ENCODE peak calls at places on chromosomes 16 and 17, in eight cellular contexts. G is GM23338, S is AG04450, D is RWPE1, Z is tibial artery, Q is cardiac fibroblast, B is HFFc6, E is cardiac muscle cell. I is an unnamed sample.

GRCh38 chr17:2542456-2542855 is 30.8 kb upstream of the METTL16 start:
- DNase-seq in G (no peak), D (no peak), B (no peak), Q (no peak), S (no peak), E (no peak), Z (no peak), I (no peak)

GRCh38 chr16:87678618-87679017 is 76.3 kb downstream of the JPH3 start:
- DNase-seq in E (no peak), Z (no peak), D (no peak), B (no peak), Q (peak), S (no peak), G (no peak), I (peak)

GRCh38 chr16:11639925-11640899 is 28.0 kb upstream of the SNN start:
- DNase-seq in Z (peak), D (peak), E (peak), G (peak), B (peak), Q (peak), S (peak), I (peak)

GRCh38 chr16:77457046-77457445 is 22.2 kb upstream of the ADAMTS18 start:
- DNase-seq in Z (no peak), E (no peak), G (no peak), D (no peak), B (no peak), Q (no peak), S (no peak), I (no peak)

GRCh38 chr17:15274017-15274416 is 8.9 kb upstream of the PMP22 start:
- DNase-seq in D (no peak), Z (no peak), S (no peak), B (no peak), Q (no peak), E (no peak), G (no peak), I (no peak)

GRCh38 chr16:72664122-72664479 is 383.8 kb downstream of the ZFHX3 start:
- DNase-seq in G (peak), Q (no peak), E (no peak), S (no peak), D (no peak), B (no peak), Z (no peak), I (peak)

GRCh38 chr16:29023279-29024278 is 38.7 kb downstream of the LAT start:
- DNase-seq in G (no peak), D (no peak), E (no peak), Q (no peak), B (no peak), Z (no peak), S (no peak), I (no peak)

GRCh38 chr17:44071772-44072171 is 1.2 kb downstream of the G6PC3 start:
- DNase-seq in S (no peak), G (no peak), Q (peak), D (no peak), B (no peak), Z (no peak), E (no peak), I (peak)

GRCh38 chr17:17840751-17841591 is 4.2 kb upstream of the SREBF1 start:
- DNase-seq in B (no peak), D (peak), Z (peak), S (no peak), Q (peak), G (peak), E (no peak), I (peak)

GRCh38 chr16:54937673-54938350 is 7.1 kb downstream of the IRX5 start:
- DNase-seq in Z (no peak), G (peak), Q (no peak), E (no peak), D (no peak), S (no peak), B (no peak), I (no peak)

GRCh38 chr16:9484901-9485300 is 393.5 kb downstream of the HAPSTR1 start:
- DNase-seq in S (no peak), Q (no peak), Z (no peak), E (no peak), D (no peak), B (no peak), G (no peak), I (no peak)

GRCh38 chr16:57374067-57374534 is 1.8 kb downstream of the CX3CL1 start:
- DNase-seq in G (no peak), D (peak), E (no peak), Z (peak), S (no peak), B (no peak), Q (peak), I (peak)

GRCh38 chr16:19410435-19411153 is 7.1 kb upstream of the TMC5 start:
- DNase-seq in Q (no peak), B (no peak), Z (peak), D (no peak), E (peak), S (no peak), G (peak), I (peak)

DNA sequence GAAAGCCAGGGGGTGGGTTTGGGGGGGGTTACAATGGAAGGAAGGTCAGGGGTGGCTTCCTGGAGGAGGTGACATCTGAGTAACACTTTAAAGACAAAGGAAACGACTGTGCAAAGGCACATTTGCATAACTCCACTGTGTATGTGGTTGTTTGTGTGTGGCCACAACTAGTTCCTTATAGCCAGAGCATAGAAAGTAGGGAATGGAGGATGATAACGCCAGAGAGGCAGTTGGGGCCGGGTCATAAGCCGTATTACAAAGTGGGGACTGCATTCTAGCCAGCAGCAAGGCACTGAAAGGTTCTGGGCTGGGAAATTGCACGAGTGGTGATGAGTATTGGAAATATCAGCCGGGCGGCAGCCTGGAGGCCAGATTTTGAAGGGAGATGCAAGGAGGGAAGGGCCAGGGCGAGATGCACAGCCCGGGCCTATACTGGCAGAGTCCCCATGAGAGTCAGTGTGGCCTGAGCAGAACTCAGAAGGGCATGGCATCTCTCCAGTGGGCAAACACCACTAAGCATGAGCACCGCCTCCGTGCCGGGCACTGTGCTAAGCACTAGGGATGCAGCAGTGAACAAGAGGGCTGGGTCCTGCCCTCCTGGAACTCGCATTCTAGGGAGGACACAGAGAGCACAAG is 33.6 kb downstream of the TK2 start:
- DNase-seq in Q (no peak), S (no peak), B (no peak), G (no peak), D (no peak), E (no peak), Z (no peak), I (no peak)
- TF ChIP-seq CTCF in Q (no peak), S (no peak), B (no peak), G (no peak), D (no peak), E (no peak), Z (no peak), I (no peak)

GRCh38 chr17:79610151-79610645 is 653 bp downstream of the RBFOX3 start:
- DNase-seq in B (no peak), D (no peak), E (no peak), Q (no peak), S (no peak), Z (no peak), G (no peak), I (no peak)
- TF ChIP-seq CTCF in B (no peak), D (no peak), E (no peak), Q (no peak), S (no peak), Z (no peak), G (no peak), I (no peak)

GRCh38 chr17:80763293-80763867 is 218.7 kb downstream of the RPTOR start:
- DNase-seq in S (no peak), Q (no peak), Z (no peak), B (no peak), D (no peak), G (no peak), E (no peak), I (no peak)

GRCh38 chr17:80768936-80769335 is 222.7 kb upstream of the CHMP6 start:
- DNase-seq in Z (no peak), B (no peak), D (no peak), E (no peak), Q (no peak), G (no peak), S (no peak), I (no peak)

GRCh38 chr17:80765241-80766022 is 220.8 kb downstream of the RPTOR start:
- DNase-seq in S (no peak), E (peak), Z (no peak), D (no peak), G (no peak), Q (no peak), B (no peak), I (peak)

GRCh38 chr17:80769516-80769915 is 222.1 kb upstream of the CHMP6 start:
- DNase-seq in E (no peak), B (no peak), D (no peak), Q (no peak), Z (no peak), S (no peak), G (no peak), I (no peak)

DNA sequence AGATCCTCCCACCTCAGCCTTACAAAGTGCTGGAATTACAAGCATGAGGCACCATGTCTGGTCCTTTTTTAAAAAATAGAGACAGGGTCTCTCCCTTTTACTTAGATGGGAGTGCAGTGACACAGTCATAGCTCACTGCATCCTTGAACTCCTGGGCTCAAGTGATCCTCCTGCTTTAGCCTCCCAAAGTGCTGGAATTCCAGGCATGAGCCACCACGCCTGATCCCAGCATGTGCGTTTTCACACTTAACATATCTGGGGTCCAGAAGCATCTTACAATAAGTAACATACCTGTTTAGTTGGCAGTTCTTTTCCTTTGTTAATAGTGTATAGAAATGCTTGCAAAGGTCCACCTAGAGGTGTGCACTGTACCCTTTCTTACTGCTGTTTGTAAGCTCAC is 221.7 kb downstream of the RPTOR start:
- DNase-seq in D (no peak), Q (no peak), Z (no peak), B (no peak), G (no peak), E (no peak), S (no peak), I (no peak)
- TF ChIP-seq CTCF in D (no peak), Q (no peak), Z (no peak), B (no peak), G (no peak), E (no peak), S (no peak), I (no peak)

DNA sequence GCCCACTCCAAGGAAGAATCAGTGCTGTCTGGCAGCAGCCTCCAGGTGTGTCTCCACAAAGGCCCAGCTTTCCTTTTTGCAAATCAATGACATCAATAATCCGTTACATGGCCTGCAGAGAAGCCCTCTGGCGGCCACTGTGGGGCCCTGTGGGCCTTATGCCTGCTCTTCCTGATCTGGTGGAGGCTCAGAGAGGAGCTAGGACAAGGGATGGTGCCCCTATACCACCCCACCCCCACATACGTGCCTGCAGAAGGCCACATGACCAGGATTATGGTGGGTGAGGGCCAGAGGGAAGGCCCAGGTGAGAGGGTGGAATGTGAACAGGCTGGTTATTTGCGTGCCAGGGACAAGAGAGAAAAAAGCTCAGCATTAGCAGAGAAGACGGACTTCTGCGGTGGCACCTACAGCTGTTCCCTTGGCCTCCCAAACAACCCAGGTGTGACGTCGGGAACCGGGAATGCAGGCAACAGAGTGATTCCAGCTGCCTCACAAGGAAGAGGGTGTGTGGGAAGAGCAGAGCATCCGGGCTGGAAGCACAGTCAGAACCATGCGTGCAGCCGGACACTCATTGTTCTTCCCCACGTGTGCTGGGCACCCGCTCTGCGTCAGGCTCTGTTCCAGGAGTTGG is 22.5 kb downstream of the EIF4A3 start:
- DNase-seq in D (no peak), S (no peak), E (peak), Z (no peak), G (peak), Q (peak), B (no peak), I (no peak)
- TF ChIP-seq CTCF in D (no peak), S (peak), E (peak), Z (no peak), G (peak), Q (peak), B (peak), I (peak)

GRCh38 chr16:1942810-1943726 is at the start of gene MSRB1:
- DNase-seq in G (peak), E (peak), B (peak), S (peak), Z (peak), D (peak), Q (peak), I (peak)
- TF ChIP-seq CTCF in G (no peak), E (no peak), B (no peak), S (no peak), Z (no peak), D (no peak), Q (no peak), I (no peak)

DNA sequence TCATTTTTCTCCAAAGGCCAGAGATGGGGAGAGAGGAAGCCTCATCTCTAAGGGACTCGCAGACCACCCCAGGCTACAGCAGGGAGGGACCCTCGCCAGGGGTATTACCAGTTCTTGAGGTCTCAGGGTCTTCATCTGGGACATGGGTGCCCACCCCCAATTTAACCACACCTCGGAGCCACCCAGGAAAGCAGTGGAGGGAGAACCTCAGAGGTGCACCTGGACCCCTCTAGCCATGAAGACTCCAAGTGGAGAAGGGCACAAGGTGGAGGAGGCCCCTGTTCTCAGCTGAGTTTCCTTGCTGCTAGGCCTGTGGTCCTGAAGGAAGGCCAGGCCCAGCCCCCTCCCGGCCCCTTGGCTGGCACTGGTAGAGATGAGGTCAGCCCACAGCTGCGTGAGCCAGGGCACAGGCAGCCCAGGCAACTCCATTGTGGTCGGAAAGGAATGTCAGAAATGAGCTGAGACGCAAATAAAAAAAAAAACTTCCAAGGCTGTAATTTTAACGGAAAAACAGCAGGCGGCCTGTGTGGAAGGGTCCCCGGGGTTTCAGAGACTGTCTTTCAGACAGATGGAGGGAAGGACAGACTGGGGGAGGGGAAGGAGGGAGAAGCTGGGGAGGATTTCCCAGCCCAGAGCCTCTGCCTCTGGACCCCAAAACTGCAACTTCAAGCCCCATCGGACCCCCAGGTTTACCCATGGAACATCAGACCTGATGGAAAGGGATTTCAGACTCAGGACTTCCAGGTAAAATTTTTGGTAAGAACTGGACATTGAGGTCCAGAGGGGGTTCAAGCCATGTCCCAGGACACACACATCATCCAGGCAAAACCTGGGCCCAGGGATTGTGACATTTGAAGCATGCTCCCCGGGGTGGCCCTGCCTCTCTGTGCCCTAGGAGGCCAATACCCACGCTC is 25.5 kb upstream of the MRPS23 start:
- DNase-seq in D (peak), Z (peak), B (peak), S (peak), Q (peak), E (peak), G (peak), I (peak)
- TF ChIP-seq CTCF in D (peak), Z (peak), B (peak), S (peak), Q (peak), E (peak), G (no peak), I (peak)

DNA sequence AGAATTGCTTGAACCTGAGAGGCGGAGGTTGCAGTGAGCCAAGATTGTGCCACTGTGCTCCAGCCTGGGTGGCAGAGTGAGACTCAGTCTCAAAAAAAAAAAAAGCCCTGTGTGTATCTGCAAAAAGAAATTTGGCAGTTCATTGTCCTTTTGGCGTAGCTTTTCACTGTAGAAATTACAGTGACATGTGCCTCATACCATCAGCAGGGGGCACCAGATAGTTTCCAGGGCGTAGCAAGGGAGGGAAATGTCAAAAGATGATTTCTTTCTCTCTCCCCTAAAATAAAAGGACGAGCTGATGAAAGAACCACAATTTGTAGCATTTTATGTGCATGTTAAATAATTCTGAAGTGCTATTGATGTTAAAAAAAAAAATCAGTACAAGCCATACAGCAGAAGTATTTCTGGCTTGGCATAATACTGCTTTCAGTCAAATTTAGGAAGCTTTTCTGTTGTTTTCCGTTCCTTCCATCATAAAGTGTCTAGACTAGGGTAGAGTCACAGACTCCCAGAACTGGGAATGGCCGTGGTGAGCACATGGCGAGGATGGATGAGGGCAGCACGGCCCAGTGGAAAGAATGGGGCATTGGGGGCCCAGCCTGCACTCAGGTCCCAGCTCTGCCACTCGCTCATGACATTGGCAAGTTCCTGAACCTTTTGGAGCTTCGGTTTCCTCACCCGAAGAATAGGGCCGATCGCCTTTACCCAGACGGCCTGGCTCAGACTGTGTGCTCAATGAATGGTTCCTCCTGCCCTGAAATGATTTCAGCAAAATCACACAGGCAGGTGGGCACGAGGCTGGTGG is 59.8 kb upstream of the RPH3AL start:
- DNase-seq in E (peak), S (peak), G (peak), Q (peak), D (peak), Z (peak), B (peak), I (peak)
- TF ChIP-seq CTCF in E (peak), S (peak), G (peak), Q (peak), D (peak), Z (peak), B (peak), I (peak)

DNA sequence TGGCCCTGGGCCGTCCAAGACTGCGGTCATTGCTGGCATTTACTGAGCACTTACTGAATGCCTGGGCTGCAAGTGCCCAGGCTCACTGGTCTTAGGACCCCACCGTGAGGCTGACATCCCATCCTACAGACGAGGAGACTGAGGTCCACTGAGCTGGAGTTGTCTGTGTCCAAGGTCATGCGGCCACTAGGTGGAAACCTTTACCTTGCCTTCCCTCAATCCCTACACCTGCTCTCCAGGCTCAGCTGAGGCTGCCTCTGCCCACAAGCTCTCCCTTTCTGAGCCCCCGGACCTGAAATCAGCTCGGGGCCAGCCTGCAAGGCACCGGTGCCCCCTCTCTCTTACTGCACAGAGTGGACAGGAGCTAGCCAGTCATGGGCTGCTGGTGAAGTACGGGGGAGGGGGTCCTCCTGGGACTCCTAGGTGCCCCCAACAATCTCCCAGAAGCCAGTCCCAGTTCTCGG is 1.5 kb downstream of the CASKIN1 start:
- DNase-seq in G (peak), E (peak), Q (peak), S (no peak), B (peak), Z (no peak), D (peak), I (peak)
- TF ChIP-seq CTCF in G (peak), E (peak), Q (peak), S (peak), B (peak), Z (peak), D (peak), I (peak)

DNA sequence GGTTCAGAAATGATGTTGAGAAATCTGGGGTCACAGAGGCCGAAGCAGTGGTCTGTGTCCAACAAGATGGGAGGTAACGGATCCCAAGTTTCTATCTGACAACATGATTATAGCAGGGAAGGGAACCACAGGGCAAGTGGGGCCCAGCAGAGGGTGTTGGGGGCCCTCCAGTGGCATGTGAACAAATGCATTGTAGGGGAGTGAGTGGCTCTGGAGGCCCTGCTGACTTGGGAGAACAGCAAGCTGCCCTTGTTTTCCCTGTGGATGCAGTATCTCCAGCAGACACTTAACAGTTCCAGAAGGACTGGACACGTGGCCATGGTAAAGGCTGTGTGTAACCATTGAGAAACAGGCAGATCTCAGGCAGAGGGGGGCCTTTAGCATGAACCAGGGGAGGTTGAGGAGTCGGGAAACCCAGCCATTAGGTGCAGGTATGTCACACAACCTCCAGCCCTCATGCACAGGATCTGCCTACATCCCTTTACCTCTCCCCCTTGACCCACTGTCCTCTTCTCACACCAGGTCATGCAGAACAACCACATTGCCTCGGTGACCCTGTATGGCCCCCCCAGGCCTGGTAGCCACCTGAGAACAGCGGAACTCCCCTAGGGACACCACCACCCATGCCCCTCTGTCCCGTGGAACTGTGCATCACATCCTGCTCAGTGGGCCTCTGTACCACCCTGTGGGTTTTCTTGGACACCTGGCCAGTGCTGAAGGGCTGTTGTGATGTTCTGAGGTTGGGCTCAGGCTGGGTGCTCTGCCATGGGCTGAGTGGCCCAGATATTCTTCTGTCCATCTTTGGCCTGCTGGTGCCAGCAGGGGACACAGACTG is 4.1 kb downstream of the B3GNT9 start:
- DNase-seq in Z (no peak), E (no peak), D (no peak), B (no peak), G (no peak), S (no peak), Q (no peak), I (no peak)
- TF ChIP-seq CTCF in Z (no peak), E (no peak), D (no peak), B (peak), G (no peak), S (peak), Q (no peak), I (peak)

I was measured in fibroblast of villous mesenchyme.